ENCODE peak calls at places on chromosomes 5 and 9, in seven cellular contexts. W is GM10248, E is tibial artery, K is neural crest cell, H is BJ, A is GM13976, P is PC-3. V is an unnamed sample.

GRCh38 chr9:91301161-91301560 is 60.6 kb downstream of the AUH start:
- DNase-seq in W (no peak), E (no peak), K (no peak), H (no peak), A (no peak), P (peak; percentile 35), V (peak; percentile 42)

GRCh38 chr9:109751253-109751652 is 28.7 kb upstream of the PALM2AKAP2 start:
- DNase-seq in W (no peak), E (no peak), K (no peak), H (no peak), A (no peak), P (peak; percentile 42), V (no peak)

GRCh38 chr5:145483211-145483610 is 351.9 kb downstream of the PRELID2 start:
- DNase-seq in W (no peak), E (no peak), K (no peak), H (no peak), A (no peak), P (peak; percentile 40), V (no peak)

GRCh38 chr9:78612089-78612488 is 315.2 kb downstream of the PSAT1 start:
- DNase-seq in W (no peak), E (no peak), K (no peak), H (peak; percentile 37), A (no peak), P (peak; percentile 59), V (peak; percentile 68)

GRCh38 chr5:134171972-134172371 is 4.8 kb downstream of the SKP1 start:
- DNase-seq in W (no peak), E (no peak), K (no peak), H (no peak), A (no peak), P (no peak), V (no peak)

GRCh38 chr5:22611327-22611726 is 241.8 kb downstream of the CDH12 start:
- DNase-seq in W (no peak), E (no peak), K (no peak), H (no peak), A (no peak), P (no peak), V (no peak)

GRCh38 chr5:150352531-150353394 is 4.7 kb upstream of the TCOF1 start:
- DNase-seq in W (no peak), E (no peak), K (no peak), H (peak; percentile 26), A (no peak), P (no peak), V (no peak)

GRCh38 chr5:9851458-9851857 is 221.3 kb upstream of the TAS2R1 start:
- DNase-seq in W (no peak), E (no peak), K (no peak), H (peak; percentile 89), A (no peak), P (peak; percentile 92), V (peak; percentile 89)

GRCh38 chr5:178496661-178497060 is 93.5 kb downstream of the COL23A1 start:
- DNase-seq in W (no peak), E (no peak), K (no peak), H (no peak), A (no peak), P (no peak), V (no peak)

GRCh38 chr9:121704281-121704680 is 52.8 kb downstream of the DAB2IP start:
- DNase-seq in W (no peak), E (no peak), K (no peak), H (no peak), A (no peak), P (no peak), V (no peak)

GRCh38 chr5:172496671-172497371 is 42.5 kb upstream of the SH3PXD2B start:
- DNase-seq in W (no peak), E (peak; percentile 64), K (no peak), H (peak; percentile 3), A (peak; percentile 14), P (no peak), V (peak; percentile 87)

GRCh38 chr5:55923177-55923872 is 71.4 kb downstream of the IL6ST start:
- DNase-seq in W (no peak), E (peak; percentile 55), K (no peak), H (no peak), A (no peak), P (peak; percentile 46), V (peak; percentile 58)

GRCh38 chr5:55868846-55869245 is 17.7 kb downstream of the IL31RA start:
- DNase-seq in W (no peak), E (no peak), K (no peak), H (peak; percentile 88), A (no peak), P (peak; percentile 90), V (peak; percentile 99)

GRCh38 chr5:59722875-59723274 is 170.7 kb downstream of the PDE4D start:
- DNase-seq in W (no peak), E (no peak), K (no peak), H (no peak), A (no peak), P (peak; percentile 59), V (peak; percentile 65)

GRCh38 chr5:139417214-139417613 is 13.3 kb upstream of the SPATA24 start:
- DNase-seq in W (no peak), E (peak; percentile 82), K (no peak), H (no peak), A (no peak), P (no peak), V (peak; percentile 44)

GRCh38 chr9:134896834-134897583 is 16.4 kb downstream of the FCN2 start:
- DNase-seq in W (no peak), E (no peak), K (no peak), H (no peak), A (no peak), P (no peak), V (no peak)

GRCh38 chr9:128254362-128254761 is 21.4 kb downstream of the GOLGA2 start:
- DNase-seq in W (no peak), E (no peak), K (no peak), H (no peak), A (no peak), P (no peak), V (no peak)

GRCh38 chr9:128252317-128253139 is 23.3 kb downstream of the GOLGA2 start:
- DNase-seq in W (no peak), E (no peak), K (no peak), H (no peak), A (no peak), P (no peak), V (no peak)

GRCh38 chr9:128251701-128252100 is 24.1 kb downstream of the GOLGA2 start:
- DNase-seq in W (no peak), E (no peak), K (no peak), H (no peak), A (no peak), P (no peak), V (peak; percentile 30)

GRCh38 chr9:128253991-128254346 is 21.8 kb downstream of the GOLGA2 start:
- DNase-seq in W (no peak), E (no peak), K (no peak), H (no peak), A (no peak), P (no peak), V (no peak)

DNA sequence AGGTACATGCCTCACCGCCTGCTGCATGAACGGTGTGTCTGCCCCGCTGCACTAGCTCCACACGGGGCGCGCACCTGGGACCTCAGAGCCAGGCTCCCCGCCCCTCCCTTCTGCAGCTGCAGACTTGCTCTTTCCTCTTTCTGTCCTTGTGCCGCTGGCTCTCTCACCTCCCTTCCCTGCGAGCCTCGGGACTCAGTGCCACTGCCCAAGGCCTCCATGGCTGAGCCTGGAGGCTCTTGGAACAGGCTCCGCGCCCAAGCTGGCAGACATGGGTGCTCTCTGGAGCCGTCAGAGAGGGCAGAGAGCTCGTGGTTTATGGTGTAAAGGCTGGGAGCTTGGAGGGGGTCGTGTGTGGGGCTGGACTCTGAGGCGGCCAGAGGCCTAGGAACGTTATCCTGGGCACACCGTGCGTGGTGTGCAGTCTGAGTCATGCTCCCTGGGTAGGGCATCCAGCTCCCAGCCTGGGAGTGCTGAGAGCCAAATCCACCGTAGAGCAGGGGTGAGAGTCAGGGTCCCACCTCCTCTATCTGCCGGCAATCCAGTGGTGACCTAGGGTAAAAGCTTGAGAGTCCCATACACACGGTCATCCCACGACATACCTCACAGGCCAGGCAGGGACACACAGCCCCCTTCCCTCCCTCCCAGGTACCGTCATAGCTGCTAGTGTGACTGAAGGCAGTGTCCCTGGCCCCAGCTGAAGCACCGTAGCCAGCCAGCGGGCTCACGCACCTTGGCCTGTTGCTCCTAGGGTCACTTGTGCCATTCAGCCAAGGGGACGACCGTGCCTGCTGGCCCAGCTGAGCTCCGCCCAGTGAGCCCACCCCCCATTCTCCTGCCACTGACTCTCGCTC is 22.4 kb downstream of the GOLGA2 start:
- DNase-seq in W (no peak), E (no peak), K (no peak), H (no peak), A (no peak), P (no peak), V (no peak)
- TF ChIP-seq CTCF in W (no peak), E (no peak), K (no peak), H (no peak), A (no peak), P (no peak), V (no peak)

GRCh38 chr9:21583628-21584027 is 101.5 kb upstream of the IFNE start:
- DNase-seq in W (no peak), E (no peak), K (no peak), H (no peak), A (no peak), P (no peak), V (no peak)

GRCh38 chr9:21590058-21590996 is 108.2 kb upstream of the IFNE start:
- DNase-seq in W (no peak), E (no peak), K (no peak), H (no peak), A (no peak), P (peak; percentile 21), V (no peak)

GRCh38 chr9:21584890-21585289 is 102.8 kb upstream of the IFNE start:
- DNase-seq in W (no peak), E (no peak), K (no peak), H (no peak), A (no peak), P (no peak), V (peak; percentile 10)

GRCh38 chr9:21589344-21590056 is 107.4 kb upstream of the IFNE start:
- DNase-seq in W (no peak), E (no peak), K (no peak), H (no peak), A (no peak), P (no peak), V (no peak)

GRCh38 chr9:21585756-21586752 is 103.9 kb upstream of the IFNE start:
- DNase-seq in W (no peak), E (no peak), K (no peak), H (no peak), A (no peak), P (peak; percentile 39), V (peak; percentile 41)
- TF ChIP-seq CTCF in W (no peak), E (no peak), K (no peak), H (peak; percentile 37), A (no peak), P (peak; percentile 53), V (peak; percentile 36)

GRCh38 chr5:107964722-107965121 is 294.0 kb upstream of the EFNA5 start:
- DNase-seq in W (no peak), E (no peak), K (no peak), H (no peak), A (no peak), P (no peak), V (no peak)
- TF ChIP-seq CTCF in W (no peak), E (no peak), K (no peak), H (no peak), A (no peak), P (no peak), V (no peak)

DNA sequence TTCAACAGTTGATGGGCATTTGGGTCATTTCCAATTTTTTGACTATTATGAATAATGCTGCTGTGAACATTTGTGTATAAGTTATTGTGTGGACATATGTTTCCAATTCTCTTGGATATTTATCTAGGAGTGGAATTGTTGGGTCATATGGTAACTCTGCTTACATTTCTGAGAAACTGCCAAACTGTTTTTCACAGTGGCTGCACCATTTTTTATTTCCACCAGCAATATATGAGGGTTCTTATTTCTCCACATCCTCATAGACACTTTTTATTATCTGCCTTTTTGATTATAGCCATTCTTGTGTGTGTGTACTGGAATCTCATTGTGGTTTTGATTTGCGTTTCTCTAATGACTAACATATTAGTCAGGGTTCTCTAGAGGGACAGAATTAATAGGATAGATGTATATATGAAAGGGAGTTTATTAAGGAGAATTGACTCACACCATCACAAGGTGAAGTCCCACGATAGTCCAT is 14.7 kb upstream of the MED27 start:
- DNase-seq in W (no peak), E (no peak), K (no peak), H (peak; percentile 72), A (no peak), P (peak; percentile 79), V (peak; percentile 73)
- TF ChIP-seq CTCF in W (no peak), E (no peak), K (no peak), H (no peak), A (no peak), P (no peak), V (no peak)

V was measured in cardiac fibroblast.